ENCODE peak calls at places on chromosomes 11 and 22, in seven cellular contexts. B is mammary epithelial cell, X is sigmoid colon, H is stomach, V is brain microvascular endothelial cell, Q is B cell, G is Peyer's patch. N is an unnamed sample.

GRCh38 chr22:28222976-28223375 is 303.9 kb upstream of the PITPNB start:
- DNase-seq in B (no peak), X (no peak), H (no peak), V (peak; percentile 35), Q (no peak), G (no peak), N (no peak)

GRCh38 chr11:61474234-61474633 is 34.3 kb upstream of the LRRC10B start:
- DNase-seq in B (no peak), X (no peak), H (no peak), V (no peak), Q (no peak), G (no peak), N (no peak)

GRCh38 chr11:8329961-8330361 is 66.3 kb upstream of the LMO1 start:
- DNase-seq in B (no peak), X (no peak), H (no peak), V (no peak), Q (no peak), G (no peak), N (no peak)

GRCh38 chr22:28297504-28297903 is 378.4 kb upstream of the PITPNB start:
- DNase-seq in B (no peak), X (no peak), H (no peak), V (no peak), Q (no peak), G (no peak), N (peak; percentile 19)

GRCh38 chr11:11960687-11961086 is 47.7 kb downstream of the DKK3 start:
- DNase-seq in B (no peak), X (no peak), H (no peak), V (no peak), Q (no peak), G (no peak), N (no peak)

GRCh38 chr22:42270178-42270511 is 308 bp downstream of the TCF20 start:
- DNase-seq in B (no peak), X (no peak), H (no peak), V (no peak), Q (no peak), G (peak; percentile 27), N (no peak)

GRCh38 chr11:45610627-45611026 is 54.8 kb downstream of the CHST1 start:
- DNase-seq in B (no peak), X (no peak), H (no peak), V (no peak), Q (no peak), G (no peak), N (no peak)

GRCh38 chr11:38543311-38543710 is 1945.3 kb upstream of the RAG2 start:
- DNase-seq in B (peak; percentile 27), X (no peak), H (no peak), V (peak; percentile 73), Q (no peak), G (no peak), N (no peak)

GRCh38 chr11:77865805-77866204 is 44.9 kb downstream of the AAMDC start:
- DNase-seq in B (no peak), X (no peak), H (no peak), V (peak; percentile 27), Q (no peak), G (no peak), N (no peak)

GRCh38 chr11:74462009-74462408 is 5.3 kb downstream of the KCNE3 start:
- DNase-seq in B (no peak), X (peak; percentile 89), H (peak; percentile 69), V (no peak), Q (no peak), G (peak; percentile 24), N (no peak)

GRCh38 chr22:22767876-22768602 is 119.6 kb upstream of the IGLL5 start:
- DNase-seq in B (no peak), X (no peak), H (no peak), V (no peak), Q (no peak), G (no peak), N (no peak)

GRCh38 chr11:26891501-26891900 is 102.4 kb upstream of the FIBIN start:
- DNase-seq in B (no peak), X (no peak), H (no peak), V (no peak), Q (no peak), G (no peak), N (no peak)

GRCh38 chr11:130214861-130215530 is 55.4 kb downstream of the ST14 start:
- DNase-seq in B (no peak), X (no peak), H (peak; percentile 5), V (no peak), Q (no peak), G (peak; percentile 3), N (no peak)

GRCh38 chr22:23570681-23571080 is 9.4 kb downstream of the IGLL1 start:
- DNase-seq in B (no peak), X (no peak), H (no peak), V (no peak), Q (no peak), G (no peak), N (peak; percentile 5)

GRCh38 chr22:37696657-37697539 is at the start of gene TRIOBP:
- DNase-seq in B (peak; percentile 68), X (peak; percentile 95), H (peak; percentile 96), V (peak; percentile 98), Q (peak; percentile 85), G (peak; percentile 71), N (peak; percentile 86)

GRCh38 chr11:63985812-63986155 is 454 bp upstream of the OTUB1 start:
- DNase-seq in B (no peak), X (no peak), H (no peak), V (no peak), Q (peak; percentile 76), G (peak; percentile 73), N (peak; percentile 75)

GRCh38 chr22:29306175-29306829 is at the start of gene GAS2L1:
- DNase-seq in B (peak; percentile 70), X (peak; percentile 94), H (peak; percentile 81), V (peak; percentile 73), Q (peak; percentile 84), G (peak; percentile 37), N (peak; percentile 70)

GRCh38 chr11:33970984-33971466 is 79.1 kb upstream of the LMO2 start:
- DNase-seq in B (peak; percentile 42), X (peak; percentile 68), H (peak; percentile 30), V (peak; percentile 47), Q (peak; percentile 62), G (peak; percentile 19), N (peak; percentile 76)
- TF ChIP-seq CTCF in B (peak; percentile 63), X (peak; percentile 33), H (peak; percentile 41), V (peak; percentile 86), Q (peak; percentile 72), G (peak; percentile 20), N (peak; percentile 76)

GRCh38 chr11:102920118-102920684 is 35.3 kb downstream of the MMP13 start:
- DNase-seq in B (no peak), X (no peak), H (no peak), V (no peak), Q (no peak), G (no peak), N (peak; percentile 22)

GRCh38 chr11:102912482-102912830 is 37.7 kb upstream of the MMP12 start:
- DNase-seq in B (peak; percentile 54), X (no peak), H (no peak), V (no peak), Q (no peak), G (no peak), N (no peak)

GRCh38 chr11:102914238-102915043 is 39.7 kb upstream of the MMP12 start:
- DNase-seq in B (peak; percentile 28), X (peak; percentile 66), H (no peak), V (peak; percentile 33), Q (no peak), G (no peak), N (no peak)

GRCh38 chr11:102911758-102912481 is 37.1 kb upstream of the MMP12 start:
- DNase-seq in B (peak; percentile 54), X (no peak), H (no peak), V (no peak), Q (no peak), G (no peak), N (no peak)

DNA sequence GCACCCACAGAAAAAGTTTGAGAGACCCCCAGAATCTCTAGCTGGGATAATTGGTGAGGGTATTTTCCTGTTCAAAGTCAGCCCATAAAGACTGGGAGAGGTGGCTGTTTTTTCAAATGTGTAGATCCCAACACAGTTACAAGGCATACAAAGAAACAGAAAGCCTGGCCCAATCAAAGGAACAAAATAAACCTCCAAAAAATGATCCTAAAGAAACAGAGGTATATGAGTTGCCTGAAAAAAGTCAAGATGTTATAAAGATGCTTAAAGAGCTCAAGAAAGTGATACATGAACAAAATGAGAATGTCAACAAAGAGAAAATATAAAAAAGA is 40.2 kb upstream of the MMP12 start:
- DNase-seq in B (no peak), X (no peak), H (no peak), V (no peak), Q (no peak), G (no peak), N (no peak)
- TF ChIP-seq CTCF in B (no peak), X (no peak), H (peak; percentile 3), V (no peak), Q (no peak), G (no peak), N (no peak)

GRCh38 chr22:50716291-50717024 is 21.5 kb upstream of the ACR start:
- DNase-seq in B (no peak), X (no peak), H (no peak), V (no peak), Q (no peak), G (no peak), N (no peak)

GRCh38 chr22:50718352-50718709 is 19.7 kb upstream of the ACR start:
- DNase-seq in B (no peak), X (no peak), H (no peak), V (no peak), Q (no peak), G (no peak), N (no peak)

GRCh38 chr22:50719814-50720300 is 18.1 kb upstream of the ACR start:
- DNase-seq in B (no peak), X (no peak), H (no peak), V (no peak), Q (no peak), G (no peak), N (no peak)

GRCh38 chr22:50715776-50716175 is 22.2 kb upstream of the ACR start:
- DNase-seq in B (no peak), X (no peak), H (no peak), V (no peak), Q (no peak), G (no peak), N (no peak)

GRCh38 chr22:50717709-50718351 is 20.2 kb upstream of the ACR start:
- DNase-seq in B (no peak), X (no peak), H (no peak), V (no peak), Q (no peak), G (no peak), N (no peak)
- TF ChIP-seq CTCF in B (no peak), X (no peak), H (no peak), V (peak; percentile 9), Q (no peak), G (no peak), N (no peak)

GRCh38 chr22:19105456-19105855 is 16.8 kb downstream of the DGCR2 start:
- DNase-seq in B (no peak), X (peak; percentile 43), H (no peak), V (no peak), Q (no peak), G (no peak), N (no peak)

GRCh38 chr22:19105867-19106802 is 16.1 kb downstream of the DGCR2 start:
- DNase-seq in B (peak; percentile 30), X (peak; percentile 68), H (no peak), V (no peak), Q (no peak), G (peak; percentile 28), N (no peak)

GRCh38 chr22:19106886-19107729 is 15.1 kb downstream of the DGCR2 start:
- DNase-seq in B (no peak), X (no peak), H (no peak), V (no peak), Q (no peak), G (no peak), N (no peak)

GRCh38 chr22:19107730-19108074 is 14.5 kb downstream of the DGCR2 start:
- DNase-seq in B (no peak), X (no peak), H (no peak), V (no peak), Q (no peak), G (no peak), N (no peak)

GRCh38 chr22:19103881-19104821 is 18.1 kb downstream of the DGCR2 start:
- DNase-seq in B (no peak), X (peak; percentile 59), H (no peak), V (no peak), Q (no peak), G (no peak), N (no peak)
- TF ChIP-seq CTCF in B (no peak), X (no peak), H (no peak), V (no peak), Q (no peak), G (no peak), N (no peak)

N was measured in GM10248.